ENCODE peak calls at places on chromosomes 6 and 20, in four cellular contexts. W is WTC11, Z is K562, X is HepG2. I is an unnamed sample.

GRCh38 chr6:34055223-34055933 is 90.5 kb downstream of the GRM4 start:
- DNase-seq in W (peak; percentile 82), Z (peak; percentile 94), X (peak; percentile 60), I (peak; percentile 85)

GRCh38 chr6:117920493-117920845 is 13.4 kb downstream of the SLC35F1 start:
- DNase-seq in W (no peak), Z (no peak), X (peak; percentile 56), I (peak; percentile 40)

GRCh38 chr20:58694241-58695083 is 1.9 kb downstream of the NPEPL1 start:
- DNase-seq in W (no peak), Z (no peak), X (no peak), I (no peak)

GRCh38 chr6:15444081-15444731 is 198.3 kb downstream of the JARID2 start:
- DNase-seq in W (no peak), Z (no peak), X (no peak), I (no peak)

GRCh38 chr6:113997106-113997505 is 26.2 kb upstream of the HDAC2 start:
- DNase-seq in W (no peak), Z (no peak), X (no peak), I (no peak)

GRCh38 chr6:107439418-107439817 is 19.9 kb downstream of the PDSS2 start:
- DNase-seq in W (no peak), Z (no peak), X (no peak), I (no peak)

GRCh38 chr6:29702519-29703103 is 20.6 kb upstream of the HLA-F start:
- DNase-seq in W (peak; percentile 92), Z (peak; percentile 80), X (peak; percentile 19), I (peak; percentile 81)

GRCh38 chr20:10131612-10132345 is 86.9 kb upstream of the SNAP25 start:
- DNase-seq in W (peak; percentile 24), Z (no peak), X (no peak), I (no peak)

GRCh38 chr6:34792605-34793500 is 970 bp downstream of the BLTP3A start:
- DNase-seq in W (peak; percentile 25), Z (no peak), X (peak; percentile 57), I (peak; percentile 31)

GRCh38 chr20:50464026-50464724 is 46.0 kb upstream of the PTPN1 start:
- DNase-seq in W (peak; percentile 72), Z (peak; percentile 73), X (peak; percentile 66), I (peak; percentile 58)

GRCh38 chr20:19786311-19786710 is 28.3 kb downstream of the RIN2 start:
- DNase-seq in W (peak; percentile 27), Z (no peak), X (no peak), I (no peak)

GRCh38 chr6:54992789-54993188 is 146.2 kb downstream of the FAM83B start:
- DNase-seq in W (peak; percentile 29), Z (no peak), X (peak; percentile 48), I (no peak)

GRCh38 chr6:163460307-163460782 is 45.8 kb downstream of the QKI start:
- DNase-seq in W (no peak), Z (no peak), X (no peak), I (no peak)

GRCh38 chr6:121848523-121849255 is 413.2 kb downstream of the GJA1 start:
- DNase-seq in W (no peak), Z (no peak), X (no peak), I (no peak)

GRCh38 chr6:132369526-132369925 is 31.7 kb downstream of the MOXD1 start:
- DNase-seq in W (no peak), Z (no peak), X (no peak), I (no peak)

GRCh38 chr20:33159713-33160112 is 8.2 kb upstream of the BPIFA2 start:
- DNase-seq in W (no peak), Z (no peak), X (no peak), I (no peak)

GRCh38 chr6:68876792-68877493 is 241.9 kb downstream of the ADGRB3 start:
- DNase-seq in W (no peak), Z (no peak), X (peak; percentile 3), I (peak; percentile 11)

GRCh38 chr20:9949563-9949962 is 85.2 kb upstream of the ANKEF1 start:
- DNase-seq in W (no peak), Z (no peak), X (no peak), I (no peak)

GRCh38 chr6:166361080-166361429 is 18.7 kb upstream of the SFT2D1 start:
- DNase-seq in W (no peak), Z (no peak), X (peak; percentile 99), I (no peak)

GRCh38 chr20:18727032-18727508 is 86.5 kb upstream of the SCP2D1 start:
- DNase-seq in W (no peak), Z (no peak), X (no peak), I (no peak)
- TF ChIP-seq ELF4 in W (no peak), Z (no peak), X (no peak), I (no peak)

GRCh38 chr6:3456395-3456767 is 469 bp downstream of the SLC22A23 start:
- DNase-seq in W (no peak), Z (peak; percentile 70), X (no peak), I (peak; percentile 47)
- TF ChIP-seq ELF4 in W (no peak), Z (no peak), X (no peak), I (no peak)

GRCh38 chr20:49268600-49269365 is 9.1 kb downstream of the ZNFX1 start:
- DNase-seq in W (no peak), Z (no peak), X (no peak), I (no peak)
- TF ChIP-seq ELF4 in W (no peak), Z (no peak), X (no peak), I (no peak)

GRCh38 chr6:168368063-168368835 is 48.7 kb upstream of the DACT2 start:
- DNase-seq in W (no peak), Z (no peak), X (no peak), I (no peak)

GRCh38 chr6:168365422-168366165 is 46.0 kb upstream of the DACT2 start:
- DNase-seq in W (no peak), Z (no peak), X (no peak), I (no peak)

GRCh38 chr6:168367285-168367720 is 47.7 kb upstream of the DACT2 start:
- DNase-seq in W (no peak), Z (no peak), X (no peak), I (no peak)

GRCh38 chr6:168364793-168365421 is 45.3 kb upstream of the DACT2 start:
- DNase-seq in W (no peak), Z (no peak), X (no peak), I (no peak)

GRCh38 chr6:168366473-168366872 is 46.9 kb upstream of the DACT2 start:
- DNase-seq in W (no peak), Z (no peak), X (no peak), I (no peak)
- TF ChIP-seq ELF4 in W (no peak), Z (no peak), X (no peak), I (no peak)

DNA sequence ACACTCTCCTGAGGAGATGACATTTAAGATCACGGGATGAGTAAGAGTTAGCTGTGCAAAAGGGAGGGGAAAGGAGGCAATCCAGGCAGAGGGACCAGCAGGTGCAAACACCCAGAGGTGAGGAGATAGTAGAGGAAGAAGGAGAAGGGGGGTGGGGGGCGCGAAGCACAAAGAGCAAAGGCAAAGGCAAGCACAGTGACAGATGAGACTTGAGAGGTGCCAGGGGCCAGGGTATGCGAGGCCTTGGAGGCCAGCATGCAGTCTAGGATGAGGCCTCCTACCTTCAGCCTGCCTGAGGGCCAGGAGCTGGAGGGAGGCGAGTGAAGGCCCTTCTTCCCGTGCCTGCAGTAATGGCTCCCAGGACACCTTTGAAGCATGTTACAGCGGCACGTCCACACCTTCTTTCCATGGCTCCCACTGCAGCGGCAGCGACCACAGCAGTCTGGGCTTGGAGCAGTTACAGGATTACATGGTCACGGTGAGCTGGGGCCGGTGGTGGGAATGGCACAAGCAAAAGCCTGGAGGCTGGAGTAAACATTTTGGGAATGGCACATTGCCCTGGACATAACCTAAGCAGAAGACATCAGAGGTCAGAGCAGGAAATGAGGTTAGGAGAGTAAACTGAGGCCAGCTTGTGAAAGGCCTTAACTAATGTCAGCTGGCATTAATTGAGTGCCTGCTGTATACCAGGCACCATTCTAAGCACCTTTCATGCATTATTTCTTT is 18.6 kb downstream of the CCM2L start:
- DNase-seq in W (peak; percentile 41), Z (no peak), X (peak; percentile 54), I (no peak)
- TF ChIP-seq ELF4 in W (no peak), Z (no peak), X (no peak), I (no peak)

DNA sequence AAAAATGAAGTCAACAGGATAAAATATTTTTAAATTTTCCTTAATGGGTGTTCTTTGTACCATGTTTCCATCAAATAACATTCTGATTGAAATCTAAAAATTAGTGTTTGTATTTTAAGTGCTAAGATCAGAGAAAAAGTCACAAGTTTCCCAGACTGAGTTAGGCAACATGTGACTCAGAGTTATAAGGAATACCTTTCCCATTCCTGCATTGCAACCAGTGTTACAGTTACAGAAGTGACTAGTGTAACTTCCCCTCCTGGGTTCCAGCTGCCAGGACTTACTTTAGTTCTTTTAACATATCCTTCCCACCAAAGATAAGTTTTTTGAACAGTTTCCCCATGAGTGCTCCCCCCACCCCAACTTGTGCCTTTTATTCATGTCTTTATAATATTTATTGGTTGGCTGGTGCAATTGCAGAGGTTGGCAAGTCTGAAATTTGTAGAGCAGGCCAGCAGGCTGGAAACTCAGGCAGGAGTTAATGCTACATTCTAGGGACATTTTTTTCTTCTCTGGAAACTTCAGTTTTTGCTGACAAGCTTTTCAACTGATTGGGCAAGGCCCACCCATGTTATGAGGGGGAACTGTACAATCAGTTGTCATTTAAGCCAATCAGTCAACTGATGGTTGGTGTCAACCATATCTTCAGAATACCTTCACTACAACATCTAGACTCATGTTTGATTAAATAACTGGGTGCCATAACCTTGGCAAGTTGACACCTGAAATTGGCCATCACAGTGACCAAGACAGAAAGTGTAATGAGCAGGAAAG is 22.9 kb upstream of the ESR1 start:
- DNase-seq in W (no peak), Z (no peak), X (no peak), I (no peak)
- TF ChIP-seq ELF4 in W (no peak), Z (no peak), X (no peak), I (no peak)

GRCh38 chr6:52843600-52843999 is 3.0 kb upstream of the GSTA5 start:
- DNase-seq in W (no peak), Z (no peak), X (no peak), I (no peak)

GRCh38 chr6:52846002-52846401 is 5.4 kb upstream of the GSTA5 start:
- DNase-seq in W (no peak), Z (no peak), X (no peak), I (no peak)

GRCh38 chr6:52839124-52840055 is 1.2 kb downstream of the GSTA5 start:
- DNase-seq in W (peak; percentile 80), Z (peak; percentile 74), X (peak; percentile 79), I (peak; percentile 80)

DNA sequence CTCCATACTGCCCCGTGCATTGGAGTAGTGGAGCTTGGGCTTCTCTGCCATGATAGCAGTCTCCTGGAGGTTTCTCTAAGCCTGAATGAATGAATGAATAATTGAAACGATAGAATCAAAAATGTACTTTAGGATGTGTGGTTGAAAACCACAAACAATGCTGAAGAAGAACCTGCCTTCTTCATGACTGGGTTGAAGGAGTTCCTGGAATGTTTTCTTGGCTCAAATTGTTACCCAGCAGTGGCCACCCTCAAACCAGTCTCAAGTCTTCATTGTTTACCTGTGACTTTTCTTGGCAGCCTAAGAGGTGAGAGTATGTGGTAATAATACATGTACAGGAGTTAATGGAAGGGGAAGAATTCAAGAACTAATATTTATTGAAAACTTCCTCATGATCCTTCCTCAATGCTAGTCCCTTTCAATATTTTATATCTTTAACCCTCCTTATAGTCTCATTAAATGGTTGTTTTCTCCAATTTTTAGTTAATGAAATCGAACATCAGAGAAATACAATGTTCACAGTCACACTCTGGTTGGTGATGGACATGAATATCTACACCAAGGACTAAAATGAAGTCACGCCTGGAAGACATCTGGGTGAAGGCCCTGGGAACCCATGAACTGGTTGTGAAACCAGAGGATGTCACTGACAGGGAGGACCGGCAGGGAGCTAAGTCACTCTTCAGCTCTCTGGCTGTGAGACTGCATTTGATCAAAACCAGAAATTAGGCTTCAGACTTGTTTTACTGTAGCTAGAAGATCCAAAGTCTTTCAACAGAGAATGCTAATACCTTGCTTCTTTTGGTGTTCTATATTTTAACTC is at the start of gene GSTA5:
- DNase-seq in W (no peak), Z (no peak), X (no peak), I (no peak)
- TF ChIP-seq ELF4 in W (no peak), Z (no peak), X (no peak), I (no peak)

I was measured in HEK293T.